ENCODE peak calls at places on chromosomes 2 and 18, in five cellular contexts. N, P, K, G and M are unnamed samples.
A peak's percentile ranks its signal among the peaks of the same experiment; 100 is the strongest.

GRCh38 chr2:148552675-148553331 is 91.7 kb upstream of the EPC2 start:
- DNase-seq in N (no peak), K (no peak), G (no peak), P (no peak), M (peak; percentile 15)

GRCh38 chr2:3895021-3895420 is 191.6 kb downstream of the DCDC2C start:
- DNase-seq in K (no peak), N (no peak), G (no peak), P (no peak), M (no peak)

GRCh38 chr2:216299588-216299987 is 72.7 kb downstream of the MARCHF4 start:
- DNase-seq in N (no peak), P (no peak), K (no peak), G (no peak), M (no peak)

GRCh38 chr18:11154369-11154982 is 5.1 kb upstream of the PIEZO2 start:
- DNase-seq in P (peak; percentile 13), K (peak; percentile 67), G (no peak), N (peak; percentile 30), M (peak; percentile 68)

GRCh38 chr18:57436193-57436964 is 1.2 kb downstream of the ONECUT2 start:
- DNase-seq in P (no peak), G (no peak), K (no peak), N (no peak), M (no peak)

GRCh38 chr2:97693476-97693875 is 19.9 kb upstream of the ZAP70 start:
- DNase-seq in G (no peak), N (no peak), K (no peak), P (no peak), M (no peak)

GRCh38 chr2:32172870-32173269 is 7.2 kb downstream of the SLC30A6 start:
- DNase-seq in N (no peak), K (no peak), P (no peak), G (no peak), M (no peak)

GRCh38 chr18:75005622-75006021 is 203.3 kb downstream of the PTGR3 start:
- DNase-seq in G (no peak), K (no peak), N (no peak), P (no peak), M (no peak)

GRCh38 chr2:30336978-30337841 is 105.9 kb downstream of the LBH start:
- DNase-seq in N (peak; percentile 92), P (no peak), G (no peak), K (no peak), M (no peak)

GRCh38 chr2:31235504-31235902 is 1.6 kb downstream of the EHD3 start:
- DNase-seq in N (no peak), K (no peak), P (no peak), G (peak; percentile 27), M (peak; percentile 21)

GRCh38 chr2:109612991-109613921 is 510 bp downstream of the SEPTIN10 start:
- DNase-seq in G (no peak), N (no peak), P (no peak), K (peak; percentile 48), M (peak; percentile 72)

GRCh38 chr2:551621-552020 is 125.6 kb downstream of the TMEM18 start:
- DNase-seq in N (no peak), K (no peak), G (no peak), P (no peak), M (no peak)

GRCh38 chr2:72630767-72631166 is 195.1 kb downstream of the EXOC6B start:
- DNase-seq in P (no peak), G (no peak), N (no peak), K (no peak), M (peak; percentile 38)

GRCh38 chr2:149767516-149767974 is 180.0 kb upstream of the MMADHC start:
- DNase-seq in N (no peak), K (no peak), P (no peak), G (no peak), M (peak; percentile 67)

DNA sequence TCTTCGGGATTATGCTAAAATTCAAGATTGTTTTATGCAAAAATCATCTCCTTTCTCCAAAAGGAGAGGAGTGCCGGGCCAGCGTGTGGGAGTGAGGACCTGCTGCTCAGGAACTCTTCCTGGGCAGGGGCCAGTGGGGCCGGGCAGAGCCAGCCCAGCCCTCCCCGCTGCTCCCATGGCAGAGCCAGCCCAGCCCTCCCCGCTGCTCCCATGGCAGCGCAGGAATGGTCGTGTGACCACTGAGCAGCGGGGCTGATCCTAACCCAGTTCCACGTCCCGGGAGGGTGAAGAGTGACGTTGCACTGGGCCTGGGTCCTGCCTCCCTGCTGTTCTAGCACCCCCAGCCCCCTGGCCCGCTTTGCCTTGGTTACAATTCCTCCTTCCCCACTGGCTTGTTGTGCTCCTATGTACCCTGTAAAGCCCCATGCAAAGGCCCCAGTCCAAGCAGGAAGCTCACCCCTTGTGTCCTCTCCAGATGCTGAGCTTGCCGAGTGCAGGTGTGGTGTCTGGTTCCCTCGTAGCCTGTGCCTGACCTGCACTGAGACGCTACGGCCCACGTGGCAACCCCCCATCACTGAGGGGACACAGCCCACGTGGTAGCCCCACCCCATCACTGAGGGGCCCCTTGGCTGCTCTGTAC is 11.4 kb upstream of the NEU4 start:
- DNase-seq in P (no peak), G (no peak), K (no peak), N (no peak), M (no peak)
- H3K4me1 ChIP-seq in P (no peaks in the 10 kb centered on the region), G (peaks cover 63% of the 10 kb centered on the region), K (peaks cover 24% of the 10 kb centered on the region), N (no peaks in the 10 kb centered on the region), M (no peaks in the 10 kb centered on the region)

DNA sequence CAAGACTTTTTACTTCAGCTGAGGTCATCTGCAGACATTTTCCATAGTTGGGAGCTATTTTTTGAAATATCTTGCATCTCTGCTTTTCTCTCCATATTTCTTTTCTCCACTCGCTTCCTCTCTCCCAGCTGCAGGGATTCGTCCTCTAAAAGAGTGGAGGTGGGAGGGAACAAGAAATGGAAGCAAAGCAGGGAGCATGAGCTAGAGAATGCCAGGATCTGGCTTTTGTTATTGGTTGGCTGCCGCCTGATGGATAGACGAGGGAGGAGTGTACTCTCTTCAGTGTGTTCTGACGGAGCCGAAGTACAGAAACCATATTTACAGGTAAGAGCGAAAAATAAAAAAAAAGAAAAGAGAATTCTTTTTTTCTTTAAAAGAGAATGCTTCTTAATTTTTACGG is at the start of gene CSRNP3:
- DNase-seq in P (peak; percentile 4), N (no peak), K (peak; percentile 42), G (no peak), M (peak; percentile 33)
- H3K27ac ChIP-seq in P (no peak within 1 kb of the TSS), N (no peak within 1 kb of the TSS), K (no peak within 1 kb of the TSS), G (no peak within 1 kb of the TSS), M (no peak within 1 kb of the TSS)

GRCh38 chr18:21853020-21853419 is 112.4 kb downstream of the MIB1 start:
- DNase-seq in P (no peak), N (peak; percentile 67), K (no peak), G (no peak), M (no peak)
- TF ChIP-seq MYC in P (no peak), N (no peak), K (no peak), G (no peak), M (no peak)

DNA sequence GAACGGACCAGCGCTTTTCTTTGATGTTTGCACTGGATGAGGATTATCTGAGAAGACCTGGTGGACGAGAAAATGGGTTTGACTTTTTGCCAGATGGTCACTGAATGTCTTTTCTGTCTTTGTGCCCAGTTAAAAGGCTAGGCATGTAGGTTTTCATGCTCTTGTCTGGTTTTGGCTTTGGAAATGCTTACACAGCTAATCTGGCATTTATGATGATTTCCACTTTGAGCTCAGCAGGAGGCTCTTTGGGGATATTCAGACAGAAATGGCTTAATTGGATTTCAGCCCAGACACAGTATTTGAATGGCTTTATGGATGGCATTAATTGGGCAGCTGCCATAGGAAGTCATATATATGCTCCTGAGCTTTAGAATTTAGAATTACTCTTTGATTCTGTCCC is 59.6 kb downstream of the NCK2 start:
- DNase-seq in N (no peak), P (no peak), K (no peak), G (no peak), M (no peak)
- H3K4me1 ChIP-seq in N (peaks cover 69% of the 10 kb centered on the region), P (no peaks in the 10 kb centered on the region), K (peaks cover 27% of the 10 kb centered on the region), G (peaks cover 9% of the 10 kb centered on the region), M (no peaks in the 10 kb centered on the region)

DNA sequence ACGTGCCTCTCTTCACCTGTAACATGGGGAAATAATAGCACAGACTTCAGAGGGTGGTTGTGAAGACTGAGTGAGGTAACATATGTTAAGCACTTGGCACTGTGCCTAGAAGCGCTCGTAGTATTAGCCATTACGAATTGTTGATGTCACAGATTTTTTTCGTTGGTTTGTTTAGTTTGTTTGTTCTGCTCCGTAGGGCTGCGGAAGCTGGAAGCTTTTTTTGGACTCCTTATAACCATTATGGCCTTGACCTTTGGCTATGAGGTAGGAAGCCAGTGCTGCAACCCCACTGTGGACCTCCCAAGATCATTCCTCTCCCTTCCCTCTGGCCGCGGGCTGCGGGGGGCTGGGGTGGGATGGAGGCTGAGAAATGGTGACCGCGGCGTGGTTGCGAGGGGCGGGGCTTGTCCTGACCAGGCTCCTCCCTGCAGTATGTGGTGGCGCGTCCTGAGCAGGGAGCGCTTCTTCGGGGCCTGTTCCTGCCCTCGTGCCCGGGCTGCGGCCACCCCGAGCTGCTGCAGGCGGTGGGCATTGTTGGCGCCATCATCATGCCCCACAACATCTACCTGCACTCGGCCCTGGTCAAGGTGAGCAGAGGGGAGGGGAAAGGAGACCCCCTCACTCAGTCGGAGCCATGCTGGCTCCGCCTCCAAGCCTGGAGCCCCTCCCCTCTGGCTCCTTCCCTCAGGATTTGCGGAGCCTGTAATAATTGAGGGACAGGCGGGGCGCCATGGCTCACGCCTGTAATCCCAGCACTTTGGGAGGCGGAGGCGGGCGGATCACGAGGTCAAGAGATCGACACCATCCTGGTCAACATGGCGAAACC is 5.5 kb downstream of the SLC11A1 start:
- DNase-seq in G (no peak), P (peak; percentile 74), K (peak; percentile 86), N (no peak), M (peak; percentile 76)
- H3K27ac ChIP-seq in G (no peak overlapping the region), P (peak overlapping the region; percentile 89), K (no peak overlapping the region), N (no peak overlapping the region), M (no peak overlapping the region)

GRCh38 chr2:168534926-168535325 is 78.9 kb downstream of the CERS6 start:
- DNase-seq in K (no peak), G (no peak), P (no peak), N (no peak), M (no peak)

GRCh38 chr2:168539945-168540344 is 83.9 kb downstream of the CERS6 start:
- DNase-seq in G (no peak), N (no peak), K (no peak), P (no peak), M (no peak)

GRCh38 chr2:168538133-168538532 is 82.1 kb downstream of the CERS6 start:
- DNase-seq in G (no peak), K (no peak), P (no peak), N (no peak), M (no peak)

GRCh38 chr2:168538534-168538933 is 82.5 kb downstream of the CERS6 start:
- DNase-seq in K (no peak), N (no peak), G (no peak), P (no peak), M (no peak)

DNA sequence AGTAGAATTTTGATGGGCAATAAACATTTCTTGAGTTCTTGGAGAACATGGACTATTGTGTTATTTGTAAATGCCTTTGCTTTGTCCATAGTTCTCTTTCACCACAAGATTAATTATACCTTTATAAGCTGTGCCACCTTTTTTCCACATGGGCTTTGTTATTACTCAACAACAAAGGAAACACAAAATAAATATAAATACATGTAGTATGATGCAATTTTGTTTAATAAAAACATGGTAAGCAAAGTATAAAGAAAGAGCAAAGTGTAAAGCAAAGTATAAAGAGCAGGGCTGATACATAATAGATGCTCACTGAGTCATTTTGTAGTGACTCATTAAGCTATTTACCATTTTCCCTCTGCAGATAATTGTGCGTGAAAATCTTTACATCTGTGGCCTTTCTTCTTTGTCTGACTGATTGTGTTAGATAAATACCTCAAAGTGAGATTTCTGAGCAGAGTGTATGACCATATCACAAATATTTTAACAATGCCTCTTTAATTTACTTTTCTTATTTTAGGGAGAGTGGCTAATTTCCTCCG is 80.9 kb downstream of the CERS6 start:
- DNase-seq in G (no peak), P (no peak), K (no peak), N (no peak), M (no peak)
- TF ChIP-seq MYC in G (no peak), P (no peak), K (no peak), N (no peak), M (no peak)